ENCODE peak calls at places on chromosomes 7 and 10, in four cellular contexts. Y, W, G and H are unnamed samples.

GRCh38 chr10:75408512-75408881 is 6.9 kb upstream of the ZNF503 start:
- DNase-seq in Y (no peak), W (peak; percentile 26), G (peak; percentile 37), H (no peak)

GRCh38 chr10:30816144-30816811 is 186.7 kb upstream of the LYZL2 start:
- DNase-seq in Y (no peak), W (no peak), G (no peak), H (no peak)

GRCh38 chr7:2048006-2048405 is 184.7 kb downstream of the MAD1L1 start:
- DNase-seq in Y (no peak), W (no peak), G (no peak), H (no peak)

GRCh38 chr7:123220396-123220795 is 20.6 kb upstream of the SLC13A1 start:
- DNase-seq in Y (no peak), W (no peak), G (no peak), H (no peak)

GRCh38 chr7:38862666-38863065 is 46.3 kb downstream of the VPS41 start:
- DNase-seq in Y (no peak), W (no peak), G (no peak), H (no peak)

GRCh38 chr7:135367114-135367513 is 133.5 kb downstream of the STRA8 start:
- DNase-seq in Y (peak; percentile 54), W (no peak), G (no peak), H (peak; percentile 37)

GRCh38 chr7:22597845-22598244 is 97.9 kb upstream of the STEAP1B start:
- DNase-seq in Y (no peak), W (no peak), G (no peak), H (no peak)

GRCh38 chr10:29529146-29529545 is 105.6 kb downstream of the SVIL start:
- DNase-seq in Y (no peak), W (no peak), G (no peak), H (no peak)

GRCh38 chr7:115634633-115635032 is 395.9 kb downstream of the TFEC start:
- DNase-seq in Y (peak; percentile 22), W (no peak), G (no peak), H (peak; percentile 59)

DNA sequence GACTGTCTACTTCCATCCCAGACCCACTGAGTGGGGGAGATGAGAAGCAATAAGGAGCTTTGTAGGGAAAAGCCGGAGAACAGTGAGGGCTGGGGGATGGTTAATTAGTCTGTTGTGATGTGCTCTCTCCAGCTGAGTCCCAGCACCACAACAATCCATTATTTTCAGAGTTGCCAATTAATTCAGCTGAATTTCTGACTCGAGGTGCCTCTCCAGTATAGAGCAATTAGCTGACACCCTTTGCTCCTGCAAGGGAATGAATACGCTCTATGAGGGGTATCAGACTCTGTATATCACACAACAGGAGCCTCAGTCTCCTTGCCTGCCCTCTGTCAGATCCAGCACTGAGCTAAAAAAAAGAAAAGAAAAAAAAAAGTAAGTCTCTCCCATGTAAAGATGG is 1118.7 kb downstream of the SORCS3 start:
- DNase-seq in Y (no peak), W (no peak), G (no peak), H (no peak)
- TF ChIP-seq HMGXB4 in Y (no peak), W (no peak), G (no peak), H (no peak)

DNA sequence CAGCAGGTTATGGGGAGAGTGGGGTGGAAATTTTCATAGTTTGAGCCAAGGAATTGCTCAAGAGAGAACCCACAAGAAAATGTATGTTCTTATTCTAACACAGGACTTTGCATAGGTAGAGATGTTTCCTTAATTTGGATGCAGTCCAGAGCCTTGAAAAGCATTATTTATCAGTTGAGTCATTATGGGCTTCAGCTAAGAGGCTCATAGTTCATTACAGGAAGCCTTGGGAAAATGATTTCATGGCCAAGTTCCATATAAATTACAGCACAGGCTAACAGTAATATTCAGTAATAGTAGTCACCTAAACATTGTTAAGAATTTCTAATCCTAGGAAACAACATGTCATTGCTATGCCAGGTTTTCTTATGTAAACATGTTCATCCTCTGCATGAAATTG is 131.1 kb upstream of the PTPRZ1 start:
- DNase-seq in Y (no peak), W (no peak), G (no peak), H (no peak)
- TF ChIP-seq HMGXB4 in Y (no peak), W (no peak), G (no peak), H (no peak)

GRCh38 chr7:100826546-100827329 is 585 bp downstream of the EPHB4 start:
- DNase-seq in Y (no peak), W (peak; percentile 31), G (no peak), H (no peak)
- TF ChIP-seq HMGXB4 in Y (no peak), W (no peak), G (peak; percentile 31), H (no peak)

DNA sequence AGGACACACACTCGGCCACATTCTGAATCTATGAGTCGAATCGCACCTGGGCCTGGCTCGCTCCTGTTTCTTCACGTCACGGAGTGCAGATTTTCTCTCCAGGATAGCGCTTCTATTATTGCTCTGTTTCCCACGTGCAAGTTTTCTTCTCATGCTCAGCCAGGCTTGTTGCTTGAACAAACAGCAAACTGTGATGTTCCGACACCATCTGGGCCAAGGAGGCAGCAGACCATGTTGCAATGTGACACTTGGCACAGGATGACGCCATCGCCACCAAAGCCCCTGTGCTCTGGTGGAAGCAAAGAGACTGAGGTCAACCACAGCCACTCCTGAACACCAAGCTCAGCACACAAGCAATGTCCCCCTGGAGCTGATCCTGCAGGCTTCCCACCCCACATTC is 507.2 kb upstream of the ADARB2 start:
- DNase-seq in Y (no peak), W (no peak), G (no peak), H (no peak)
- TF ChIP-seq HMGXB4 in Y (no peak), W (no peak), G (no peak), H (no peak)

DNA sequence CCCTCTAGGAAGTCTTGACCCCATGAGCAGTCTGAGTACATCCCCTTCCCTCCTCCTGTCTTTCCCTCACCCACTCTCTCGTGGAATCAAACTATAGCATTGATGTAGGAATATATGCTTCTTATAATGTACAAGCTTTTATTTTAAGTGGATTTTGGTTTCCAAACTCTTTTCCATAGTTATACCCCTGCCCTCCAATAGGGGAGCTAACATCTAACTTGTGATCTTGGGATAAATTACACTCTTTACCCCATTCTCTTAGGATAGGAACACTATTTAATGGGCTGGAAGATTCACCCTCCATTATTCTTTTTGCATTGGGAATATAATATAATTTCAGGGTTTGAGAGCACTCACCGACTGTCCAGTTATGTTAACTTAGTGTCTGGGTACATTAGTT is 465.9 kb downstream of the GATA3 start:
- DNase-seq in Y (no peak), W (no peak), G (no peak), H (no peak)
- TF ChIP-seq HMGXB4 in Y (no peak), W (no peak), G (no peak), H (no peak)